ENCODE peak calls at places on chromosomes 3 and 15, in six cellular contexts. C is suprapubic skin, T is IMR-90, I is GM12878, R is ovary, S is uterus. D is an unnamed sample.

GRCh38 chr3:141845407-141846049 is 30.9 kb upstream of the ATP1B3 start:
- DNase-seq in C (no peak), T (no peak), I (no peak), R (no peak), S (no peak), D (no peak)

GRCh38 chr15:57555270-57555669 is 36.4 kb upstream of the MYZAP start:
- DNase-seq in C (no peak), T (peak; percentile 41), I (no peak), R (no peak), S (no peak), D (no peak)

GRCh38 chr15:90407871-90408317 is 19.9 kb downstream of the IQGAP1 start:
- DNase-seq in C (no peak), T (peak; percentile 61), I (no peak), R (no peak), S (no peak), D (no peak)

GRCh38 chr3:104596551-104596950 is 770.2 kb upstream of the ALCAM start:
- DNase-seq in C (no peak), T (peak; percentile 67), I (peak; percentile 20), R (no peak), S (no peak), D (no peak)

GRCh38 chr3:130772124-130772523 is 25.5 kb upstream of the PIK3R4 start:
- DNase-seq in C (no peak), T (no peak), I (no peak), R (no peak), S (no peak), D (no peak)

GRCh38 chr3:173745952-173746682 is 348.6 kb downstream of the NLGN1 start:
- DNase-seq in C (no peak), T (peak; percentile 56), I (no peak), R (no peak), S (no peak), D (no peak)

GRCh38 chr15:73648027-73648295 is 14.8 kb upstream of the NPTN start:
- DNase-seq in C (no peak), T (no peak), I (no peak), R (no peak), S (no peak), D (no peak)

GRCh38 chr15:56917652-56918045 is 795 bp upstream of the TCF12 start:
- DNase-seq in C (no peak), T (no peak), I (no peak), R (no peak), S (no peak), D (no peak)

GRCh38 chr3:101042996-101043686 is 49.9 kb upstream of the ABI3BP start:
- DNase-seq in C (no peak), T (peak; percentile 76), I (no peak), R (no peak), S (no peak), D (no peak)

GRCh38 chr15:82849556-82850241 is 40.3 kb downstream of the WHAMM start:
- DNase-seq in C (no peak), T (peak; percentile 74), I (no peak), R (peak; percentile 73), S (peak; percentile 55), D (peak; percentile 69)

GRCh38 chr15:81023483-81024264 is 23.0 kb downstream of the TLNRD1 start:
- DNase-seq in C (peak; percentile 90), T (peak; percentile 66), I (peak; percentile 97), R (no peak), S (peak; percentile 48), D (peak; percentile 81)

GRCh38 chr15:34376856-34377255 is 9.9 kb upstream of the LPCAT4 start:
- DNase-seq in C (no peak), T (no peak), I (no peak), R (no peak), S (no peak), D (no peak)

GRCh38 chr3:23994247-23994574 is 49.1 kb downstream of the NR1D2 start:
- DNase-seq in C (no peak), T (no peak), I (no peak), R (no peak), S (no peak), D (no peak)

GRCh38 chr3:40504636-40505430 is 1.0 kb upstream of the ZNF620 start:
- DNase-seq in C (no peak), T (peak; percentile 99), I (no peak), R (no peak), S (no peak), D (peak; percentile 53)

GRCh38 chr3:37707428-37708372 is 154.0 kb upstream of the CTDSPL start:
- DNase-seq in C (peak; percentile 24), T (no peak), I (no peak), R (no peak), S (no peak), D (no peak)

GRCh38 chr15:92449476-92449875 is 55.8 kb downstream of the ST8SIA2 start:
- DNase-seq in C (no peak), T (peak; percentile 15), I (no peak), R (no peak), S (no peak), D (no peak)

GRCh38 chr15:55403531-55403930 is 4.6 kb downstream of the CCPG1 start:
- DNase-seq in C (no peak), T (peak; percentile 49), I (no peak), R (no peak), S (no peak), D (no peak)

DNA sequence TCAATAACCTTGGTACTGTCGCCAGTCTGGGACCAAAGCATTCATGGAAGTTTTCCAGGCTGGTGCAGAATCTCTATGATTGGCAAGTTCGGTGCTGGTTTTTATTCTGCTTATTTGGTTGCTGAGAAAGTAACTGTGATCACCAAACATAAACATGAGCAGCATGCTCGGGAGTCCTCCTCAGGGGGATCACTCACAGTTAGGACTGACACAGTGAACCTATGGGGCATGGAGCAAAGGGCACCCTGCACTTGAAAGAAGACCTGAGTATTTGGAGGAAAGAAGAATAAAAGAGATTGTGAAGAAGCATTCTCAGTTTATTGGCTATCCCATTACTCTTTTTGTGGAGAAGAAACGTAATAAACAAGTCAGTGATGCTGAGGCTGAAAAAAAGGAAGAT is 19.1 kb upstream of the EIF2B5 start:
- DNase-seq in C (no peak), T (no peak), I (no peak), R (no peak), S (no peak), D (no peak)
- TF ChIP-seq POLR2A in C (no peak), T (no peak), I (no peak), R (no peak), S (no peak), D (no peak)

DNA sequence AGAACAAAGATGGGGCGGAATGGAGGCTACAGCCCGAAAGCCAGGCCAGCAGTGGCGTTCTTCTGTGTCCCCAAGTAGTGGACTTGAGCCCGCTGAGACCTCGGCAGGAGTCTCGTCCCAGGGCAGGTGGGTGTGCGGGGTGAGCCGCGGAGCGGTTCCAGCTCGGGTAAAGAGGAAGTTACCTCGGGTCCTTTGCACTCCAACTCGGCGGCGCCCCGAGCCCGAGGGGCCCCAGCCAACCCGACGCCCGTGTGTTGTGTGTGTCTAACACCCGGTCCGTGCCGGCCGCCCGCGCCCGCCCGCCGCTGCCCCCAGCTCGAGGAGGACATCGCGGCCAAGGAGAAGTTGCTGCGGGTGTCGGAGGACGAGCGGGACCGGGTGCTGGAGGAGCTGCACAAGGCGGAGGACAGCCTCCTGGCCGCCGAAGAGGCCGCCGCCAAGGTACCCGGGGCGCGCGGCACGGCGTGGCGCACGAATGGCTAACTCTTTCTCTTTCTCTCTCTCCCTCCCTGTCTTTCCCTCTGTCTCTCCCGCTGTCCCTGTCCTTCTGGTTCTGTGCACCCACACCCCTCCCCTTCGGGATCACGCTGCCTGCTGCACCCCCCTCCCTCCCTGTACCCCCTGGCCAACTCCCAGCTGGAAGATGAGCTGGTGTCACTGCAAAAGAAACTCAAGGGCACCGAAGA is 987 bp downstream of the TPM1 start:
- DNase-seq in C (no peak), T (no peak), I (no peak), R (peak; percentile 63), S (peak; percentile 27), D (no peak)
- H3K4me3 ChIP-seq in C (peak overlapping the region; percentile 97), T (peak overlapping the region; percentile 84), I (no peak overlapping the region), R (peak overlapping the region; percentile 87), S (peak overlapping the region; percentile 89), D (peak overlapping the region; percentile 40)

DNA sequence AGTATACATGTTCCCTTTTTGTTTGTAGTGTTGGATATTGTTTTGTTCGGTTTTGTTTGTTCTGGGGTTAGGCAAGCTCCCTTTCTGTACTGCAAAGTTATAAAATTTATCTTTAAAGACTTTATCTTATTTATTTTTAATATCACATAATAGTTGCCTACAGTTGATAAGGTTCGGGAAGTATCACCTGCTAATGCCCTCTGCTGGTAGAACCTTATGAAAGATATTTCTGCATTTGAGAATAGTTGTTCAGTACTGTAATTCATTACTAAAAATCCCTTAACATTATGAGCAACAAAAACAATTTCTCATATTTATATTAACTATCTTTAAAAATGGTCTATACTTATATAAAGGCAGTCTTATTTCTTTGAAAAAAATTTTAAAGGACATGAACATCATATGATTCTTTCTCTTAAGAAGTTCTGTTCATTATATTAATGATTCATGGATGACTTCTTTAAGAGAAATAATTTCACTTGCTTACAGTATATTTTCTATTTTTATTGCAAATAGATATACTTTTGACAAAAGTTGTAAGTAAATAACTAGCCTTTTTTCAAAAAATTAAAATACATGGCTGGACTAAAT is 1126.8 kb downstream of the SI start:
- DNase-seq in C (no peak), T (no peak), I (no peak), R (no peak), S (no peak), D (no peak)
- TF ChIP-seq CTCF in C (no peak), T (no peak), I (no peak), R (no peak), S (no peak), D (no peak)

DNA sequence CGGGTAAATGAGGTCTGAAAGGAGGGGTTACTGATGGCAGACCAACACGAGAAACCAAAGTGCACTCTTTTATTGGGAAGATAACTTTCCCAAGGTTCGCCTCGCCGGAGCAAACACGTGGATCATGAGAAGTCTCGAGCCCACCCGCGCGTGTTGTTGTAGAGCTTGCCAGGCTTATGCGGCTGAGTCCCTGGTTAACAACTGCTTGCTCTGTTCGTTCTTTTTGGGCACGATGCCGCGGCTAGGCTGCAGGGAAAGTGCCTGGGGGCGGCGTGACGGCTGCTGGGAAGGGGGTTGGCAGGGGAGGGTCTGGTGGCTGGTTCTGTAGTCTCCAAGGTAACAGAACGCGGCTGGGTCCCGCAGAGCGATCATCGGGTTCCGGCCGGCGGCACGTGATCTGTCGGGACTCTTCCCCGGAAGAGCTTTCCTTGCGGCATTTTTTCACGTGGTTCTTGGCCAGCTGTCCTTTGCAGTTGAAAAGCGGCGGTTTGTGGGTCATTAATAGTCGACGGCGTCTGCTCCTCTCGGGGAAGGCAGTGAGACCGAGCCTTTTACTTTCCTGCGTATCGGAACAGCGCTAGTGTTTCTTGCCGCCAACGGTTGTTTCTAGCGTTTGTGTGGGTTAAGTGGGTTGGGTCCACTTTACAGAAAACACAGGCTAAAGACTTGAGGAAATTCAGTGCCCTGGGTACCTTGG is 1.5 kb downstream of the MGA start:
- DNase-seq in C (peak; percentile 87), T (peak; percentile 82), I (peak; percentile 43), R (peak; percentile 82), S (peak; percentile 68), D (peak; percentile 66)
- TF ChIP-seq POLR2A in C (no peak), T (no peak), I (peak; percentile 59), R (no peak), S (no peak), D (no peak)